ENCODE peak calls at places on chromosomes 2 and 18, in five cellular contexts. S, E, L, V and B are unnamed samples.

GRCh38 chr2:60581461-60582282 is 28.2 kb upstream of the BCL11A start:
- DNase-seq in S (peak; percentile 50), E (peak; percentile 81), V (peak; percentile 86), L (peak; percentile 66), B (peak; percentile 7)

GRCh38 chr18:35478520-35479435 is 19.0 kb downstream of the INO80C start:
- DNase-seq in E (no peak), L (no peak), V (peak; percentile 66), S (no peak), B (no peak)

GRCh38 chr2:12602661-12603060 is 114.1 kb upstream of the TRIB2 start:
- DNase-seq in V (peak; percentile 65), S (no peak), E (no peak), L (no peak), B (no peak)

GRCh38 chr18:58649966-58650816 is 21.1 kb upstream of the MALT1 start:
- DNase-seq in L (no peak), S (no peak), V (peak; percentile 56), E (no peak), B (no peak)

GRCh38 chr2:119481501-119482455 is 42.5 kb downstream of the SCTR start:
- DNase-seq in E (peak; percentile 49), S (no peak), V (no peak), L (no peak), B (no peak)

GRCh38 chr2:144554811-144555210 is 34.9 kb upstream of the ZEB2 start:
- DNase-seq in V (no peak), L (no peak), E (no peak), S (no peak), B (no peak)

GRCh38 chr2:43333656-43334144 is 107.3 kb upstream of the ZFP36L2 start:
- DNase-seq in S (no peak), L (no peak), E (no peak), V (peak; percentile 71), B (no peak)

GRCh38 chr2:135456431-135456830 is 74.6 kb downstream of the ZRANB3 start:
- DNase-seq in S (no peak), V (no peak), L (no peak), E (no peak), B (no peak)

GRCh38 chr2:10740226-10740625 is 18.8 kb downstream of the ATP6V1C2 start:
- DNase-seq in E (no peak), V (no peak), S (no peak), L (no peak), B (no peak)

GRCh38 chr2:239674981-239675855 is 274.4 kb upstream of the HDAC4 start:
- DNase-seq in V (no peak), E (no peak), S (no peak), L (peak; percentile 7), B (no peak)

GRCh38 chr18:64244571-64244970 is 95.7 kb upstream of the LINC00305 start:
- DNase-seq in E (no peak), S (no peak), V (no peak), L (no peak), B (no peak)

GRCh38 chr18:48605408-48605845 is 66.6 kb downstream of the CTIF start:
- DNase-seq in V (no peak), E (no peak), S (no peak), L (no peak), B (no peak)

GRCh38 chr2:152546230-152546837 is 170.9 kb downstream of the PRPF40A start:
- DNase-seq in V (no peak), L (no peak), E (no peak), S (no peak), B (no peak)

GRCh38 chr2:226471987-226472470 is 327.6 kb downstream of the IRS1 start:
- DNase-seq in E (no peak), S (no peak), V (no peak), L (no peak), B (no peak)

GRCh38 chr2:2547451-2547850 is 216.4 kb upstream of the MYT1L start:
- DNase-seq in V (no peak), S (no peak), E (no peak), L (no peak), B (no peak)

GRCh38 chr2:108235577-108235976 is 4.2 kb upstream of the SULT1C3 start:
- DNase-seq in V (no peak), E (no peak), S (no peak), L (no peak), B (no peak)

GRCh38 chr18:13382990-13383821 is 164.6 kb downstream of the LDLRAD4 start:
- DNase-seq in V (no peak), E (no peak), S (no peak), L (no peak), B (no peak)

GRCh38 chr18:63897072-63897471 is 9.6 kb downstream of the SERPINB2 start:
- DNase-seq in E (no peak), V (peak; percentile 19), L (no peak), S (no peak), B (no peak)

GRCh38 chr2:65666156-65666725 is 233.8 kb upstream of the SPRED2 start:
- DNase-seq in E (no peak), S (no peak), L (no peak), V (peak; percentile 19), B (no peak)

GRCh38 chr2:162382283-162382682 is 38.4 kb downstream of the GCA start:
- DNase-seq in V (peak; percentile 1), S (no peak), E (no peak), L (no peak), B (no peak)

GRCh38 chr2:109204412-109204811 is 75.4 kb downstream of the SH3RF3 start:
- DNase-seq in V (no peak), S (no peak), L (no peak), E (no peak), B (no peak)

GRCh38 chr2:121386707-121387106 is 101.7 kb upstream of the TFCP2L1 start:
- DNase-seq in S (no peak), L (no peak), E (no peak), V (peak; percentile 35), B (no peak)

GRCh38 chr2:20333738-20334137 is 16.9 kb downstream of the PUM2 start:
- DNase-seq in L (no peak), E (no peak), S (no peak), V (no peak), B (no peak)

GRCh38 chr2:18842836-18843235 is 253.5 kb upstream of the NT5C1B start:
- DNase-seq in E (no peak), L (no peak), V (no peak), S (no peak), B (no peak)

GRCh38 chr2:160932960-160933359 is 227.3 kb upstream of the TANK start:
- DNase-seq in L (no peak), V (peak; percentile 84), E (no peak), S (no peak), B (no peak)

GRCh38 chr18:80196528-80197320 is 50.6 kb downstream of the PARD6G start:
- DNase-seq in S (no peak), L (no peak), V (peak; percentile 85), E (no peak), B (no peak)

DNA sequence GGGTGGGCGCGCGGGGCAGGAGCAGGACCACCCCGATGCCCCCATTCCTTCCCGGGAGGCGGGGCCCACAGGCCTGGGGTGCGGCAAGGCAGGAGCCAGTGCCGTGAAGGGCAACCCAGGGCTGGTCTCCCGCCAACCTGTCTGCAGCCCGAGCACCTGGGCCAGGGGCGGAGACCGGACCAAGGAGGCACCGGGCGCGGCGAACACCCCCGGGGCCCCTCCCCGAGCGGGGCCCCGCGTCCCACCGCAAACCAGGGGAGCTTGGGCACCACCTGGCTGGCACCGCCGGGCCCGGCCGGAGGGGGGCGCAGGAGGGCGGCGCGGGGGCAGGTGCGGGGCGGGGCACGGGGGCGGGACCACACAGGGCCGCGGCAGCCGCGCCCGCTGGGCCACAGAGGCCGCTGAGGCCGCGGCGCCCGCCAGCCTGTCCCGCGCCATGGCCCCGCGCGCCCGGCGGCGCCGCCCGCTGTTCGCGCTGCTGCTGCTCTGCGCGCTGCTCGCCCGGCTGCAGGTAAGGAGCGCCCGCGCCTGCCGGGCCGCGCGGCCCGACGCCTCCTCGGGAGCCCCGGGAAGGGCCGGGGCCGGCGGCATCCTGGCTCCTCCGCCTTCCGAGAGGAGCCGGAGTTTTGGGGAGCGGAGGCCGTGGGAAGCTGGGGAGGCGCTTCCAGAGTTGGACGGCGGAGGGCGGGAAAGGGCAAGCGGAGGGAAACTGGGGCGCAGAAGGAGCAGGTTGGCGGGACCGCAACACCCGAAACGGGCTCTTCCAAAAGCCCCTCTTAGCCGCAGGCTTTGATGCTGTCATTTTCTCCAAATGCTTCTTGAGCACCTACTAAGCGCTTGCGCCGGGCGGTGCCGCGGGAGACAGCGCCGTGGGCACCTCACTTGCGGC is at the start of gene TNFRSF11A:
- DNase-seq in L (no peak), E (peak; percentile 79), S (no peak), V (peak; percentile 33), B (peak; percentile 26)
- H3K4me3 ChIP-seq in L (peak within 1 kb of the TSS; percentile 48), E (peak within 1 kb of the TSS; percentile 34), S (peak within 1 kb of the TSS; percentile 15), V (peak within 1 kb of the TSS; percentile 77), B (peak within 1 kb of the TSS; percentile 66)

GRCh38 chr2:39522518-39522877 is 85.4 kb upstream of the MAP4K3 start:
- DNase-seq in L (no peak), E (no peak), V (no peak), S (no peak), B (no peak)

GRCh38 chr2:39525636-39526412 is 88.7 kb upstream of the MAP4K3 start:
- DNase-seq in E (peak; percentile 49), S (no peak), V (no peak), L (no peak), B (no peak)

GRCh38 chr2:39523308-39524044 is 86.4 kb upstream of the MAP4K3 start:
- DNase-seq in E (no peak), L (no peak), V (peak; percentile 90), S (no peak), B (no peak)

GRCh38 chr2:39524061-39524460 is 87.0 kb upstream of the MAP4K3 start:
- DNase-seq in L (no peak), E (no peak), S (no peak), V (no peak), B (no peak)

GRCh38 chr2:39524756-39525635 is 87.9 kb upstream of the MAP4K3 start:
- DNase-seq in V (no peak), E (no peak), L (no peak), S (no peak), B (no peak)
- H3K4me1 ChIP-seq in V (peaks cover 42% of the 10 kb centered on the region), E (peaks cover 8% of the 10 kb centered on the region), L (peaks cover 8% of the 10 kb centered on the region), S (no peaks in the 10 kb centered on the region), B (no peaks in the 10 kb centered on the region)

DNA sequence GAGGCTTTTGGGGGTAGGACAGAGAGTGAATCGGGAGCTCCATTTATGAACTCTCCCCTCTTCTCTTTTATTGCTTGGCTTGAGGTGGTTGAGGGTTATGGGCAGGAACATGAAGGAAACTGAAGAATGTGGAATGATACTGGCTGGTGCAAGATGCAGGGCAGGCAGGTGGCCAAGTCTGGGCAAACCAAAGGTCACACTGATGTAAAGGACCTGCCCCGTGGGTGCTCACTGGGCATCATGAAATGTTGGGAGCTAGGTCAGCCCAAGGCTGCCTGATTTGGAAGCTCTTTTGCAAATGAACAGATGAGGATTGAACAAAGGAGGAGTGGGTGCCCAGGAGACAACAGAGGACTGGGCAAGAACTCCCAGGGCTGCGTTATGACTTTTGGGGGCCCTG is 328.9 kb downstream of the CLIP4 start:
- DNase-seq in E (peak; percentile 29), S (no peak), V (no peak), L (no peak), B (no peak)
- H3K4me3 ChIP-seq in E (no peak overlapping the region), S (no peak overlapping the region), V (no peak overlapping the region), L (no peak overlapping the region), B (no peak overlapping the region)

GRCh38 chr2:38439807-38440300 is 62.8 kb upstream of the ATL2 start:
- DNase-seq in L (no peak), E (no peak), S (no peak), V (no peak), B (no peak)
- H3K4me1 ChIP-seq in L (peaks cover 5% of the 10 kb centered on the region), E (peaks cover 12% of the 10 kb centered on the region), S (no peaks in the 10 kb centered on the region), V (peaks cover 5% of the 10 kb centered on the region), B (no peaks in the 10 kb centered on the region)

DNA sequence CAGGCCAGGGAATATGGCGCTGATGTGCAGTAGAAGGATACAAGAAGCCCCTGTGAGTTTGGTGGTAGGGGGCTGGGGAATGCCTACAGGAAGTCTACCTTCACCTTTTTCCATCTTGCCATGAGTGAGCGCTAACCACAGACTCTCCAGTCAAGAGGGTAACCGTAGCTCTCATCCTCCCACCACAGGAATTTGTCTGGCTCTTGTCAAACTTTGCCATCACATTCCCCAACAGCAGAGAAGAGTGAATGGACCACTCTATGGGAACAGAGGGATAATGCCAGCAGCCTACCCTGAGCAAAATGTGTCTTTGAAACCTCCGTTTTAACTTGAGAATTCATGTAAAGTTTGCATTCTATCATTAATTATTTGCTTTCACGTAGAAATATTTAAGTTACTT is 168.3 kb downstream of the NRP2 start:
- DNase-seq in S (no peak), V (no peak), L (no peak), E (no peak), B (no peak)
- H3K4me3 ChIP-seq in S (no peak overlapping the region), V (no peak overlapping the region), L (no peak overlapping the region), E (no peak overlapping the region), B (no peak overlapping the region)